ENCODE peak calls at places on chromosomes 7 and 10, in nine cellular contexts. One of them, this sample, is unnamed.

GRCh38 chr10:132860527-132860926 is 74.6 kb upstream of the NKX6-2 start:
- DNase-seq in HCT116: no peak
- DNase-seq in body of pancreas: no peak
- DNase-seq in choroid plexus epithelial cell: no peak
- DNase-seq in K562: peak
- DNase-seq in adrenal gland: no peak
- DNase-seq in prostate gland: no peak
- DNase-seq in GM23338: peak
- DNase-seq in neural progenitor cell: no peak
- DNase-seq in this sample: no peak

GRCh38 chr7:45325378-45325777 is 167.8 kb downstream of the RAMP3 start:
- DNase-seq in choroid plexus epithelial cell: no peak
- DNase-seq in HCT116: no peak
- DNase-seq in prostate gland: no peak
- DNase-seq in GM23338: no peak
- DNase-seq in neural progenitor cell: no peak
- DNase-seq in K562: peak
- DNase-seq in adrenal gland: no peak
- DNase-seq in body of pancreas: no peak
- DNase-seq in this sample: no peak

GRCh38 chr10:74164641-74165529 is 13.9 kb downstream of the ADK start:
- DNase-seq in neural progenitor cell: no peak
- DNase-seq in body of pancreas: no peak
- DNase-seq in prostate gland: no peak
- DNase-seq in K562: no peak
- DNase-seq in HCT116: no peak
- DNase-seq in GM23338: no peak
- DNase-seq in adrenal gland: no peak
- DNase-seq in choroid plexus epithelial cell: peak
- DNase-seq in this sample: no peak

GRCh38 chr10:27446091-27446918 is 57.8 kb upstream of the RAB18 start:
- DNase-seq in HCT116: peak
- DNase-seq in body of pancreas: no peak
- DNase-seq in neural progenitor cell: peak
- DNase-seq in GM23338: peak
- DNase-seq in adrenal gland: no peak
- DNase-seq in K562: peak
- DNase-seq in choroid plexus epithelial cell: peak
- DNase-seq in prostate gland: no peak
- DNase-seq in this sample: peak

GRCh38 chr7:135386181-135386580 is 123.7 kb downstream of the CNOT4 start:
- DNase-seq in neural progenitor cell: no peak
- DNase-seq in K562: no peak
- DNase-seq in choroid plexus epithelial cell: peak
- DNase-seq in adrenal gland: no peak
- DNase-seq in HCT116: no peak
- DNase-seq in GM23338: peak
- DNase-seq in body of pancreas: no peak
- DNase-seq in prostate gland: no peak
- DNase-seq in this sample: peak

GRCh38 chr7:149245244-149245643 is 5.8 kb downstream of the ZNF212 start:
- DNase-seq in prostate gland: no peak
- DNase-seq in HCT116: no peak
- DNase-seq in body of pancreas: no peak
- DNase-seq in K562: no peak
- DNase-seq in GM23338: no peak
- DNase-seq in neural progenitor cell: no peak
- DNase-seq in choroid plexus epithelial cell: no peak
- DNase-seq in adrenal gland: no peak
- DNase-seq in this sample: peak

GRCh38 chr10:5564537-5565204 is 39.9 kb downstream of the CALML3 start:
- DNase-seq in GM23338: no peak
- DNase-seq in prostate gland: no peak
- DNase-seq in neural progenitor cell: no peak
- DNase-seq in HCT116: no peak
- DNase-seq in adrenal gland: no peak
- DNase-seq in body of pancreas: no peak
- DNase-seq in K562: no peak
- DNase-seq in choroid plexus epithelial cell: no peak
- DNase-seq in this sample: no peak

GRCh38 chr10:34045571-34046190 is 711.2 kb upstream of the NRP1 start:
- DNase-seq in HCT116: no peak
- DNase-seq in choroid plexus epithelial cell: peak
- DNase-seq in K562: no peak
- DNase-seq in body of pancreas: no peak
- DNase-seq in prostate gland: no peak
- DNase-seq in neural progenitor cell: no peak
- DNase-seq in GM23338: no peak
- DNase-seq in adrenal gland: no peak
- DNase-seq in this sample: peak

GRCh38 chr10:114925675-114926204 is 12.3 kb upstream of the TRUB1 start:
- DNase-seq in body of pancreas: peak
- DNase-seq in K562: no peak
- DNase-seq in GM23338: no peak
- DNase-seq in choroid plexus epithelial cell: peak
- DNase-seq in adrenal gland: peak
- DNase-seq in HCT116: no peak
- DNase-seq in prostate gland: no peak
- DNase-seq in neural progenitor cell: no peak
- DNase-seq in this sample: peak

GRCh38 chr7:16343612-16344011 is 77.7 kb downstream of the CRPPA start:
- DNase-seq in GM23338: no peak
- DNase-seq in prostate gland: no peak
- DNase-seq in choroid plexus epithelial cell: no peak
- DNase-seq in body of pancreas: no peak
- DNase-seq in adrenal gland: no peak
- DNase-seq in HCT116: no peak
- DNase-seq in neural progenitor cell: no peak
- DNase-seq in K562: no peak
- DNase-seq in this sample: no peak

GRCh38 chr10:3294919-3295318 is 122.3 kb upstream of the PITRM1 start:
- DNase-seq in body of pancreas: no peak
- DNase-seq in HCT116: no peak
- DNase-seq in adrenal gland: no peak
- DNase-seq in prostate gland: no peak
- DNase-seq in neural progenitor cell: no peak
- DNase-seq in GM23338: no peak
- DNase-seq in K562: no peak
- DNase-seq in choroid plexus epithelial cell: peak
- DNase-seq in this sample: no peak

GRCh38 chr10:60916025-60916424 is 28.0 kb downstream of the RHOBTB1 start:
- DNase-seq in prostate gland: no peak
- DNase-seq in K562: peak
- DNase-seq in HCT116: no peak
- DNase-seq in GM23338: peak
- DNase-seq in adrenal gland: no peak
- DNase-seq in body of pancreas: no peak
- DNase-seq in choroid plexus epithelial cell: peak
- DNase-seq in neural progenitor cell: no peak
- DNase-seq in this sample: peak

GRCh38 chr7:1140481-1141104 is 19.4 kb downstream of the ZFAND2A start:
- DNase-seq in GM23338: no peak
- DNase-seq in choroid plexus epithelial cell: no peak
- DNase-seq in body of pancreas: no peak
- DNase-seq in prostate gland: no peak
- DNase-seq in K562: no peak
- DNase-seq in adrenal gland: no peak
- DNase-seq in neural progenitor cell: no peak
- DNase-seq in HCT116: no peak
- DNase-seq in this sample: no peak
- H3K4me3 ChIP-seq in GM23338: no peak
- H3K4me3 ChIP-seq in choroid plexus epithelial cell: no peak
- H3K4me3 ChIP-seq in body of pancreas: no peak
- H3K4me3 ChIP-seq in prostate gland: no peak
- H3K4me3 ChIP-seq in K562: no peak
- H3K4me3 ChIP-seq in adrenal gland: no peak
- H3K4me3 ChIP-seq in neural progenitor cell: no peak
- H3K4me3 ChIP-seq in HCT116: no peak
- H3K4me3 ChIP-seq in this sample: no peak

GRCh38 chr7:142909921-142910521 is 23.5 kb downstream of the TRPV5 start:
- DNase-seq in prostate gland: no peak
- DNase-seq in adrenal gland: no peak
- DNase-seq in HCT116: no peak
- DNase-seq in choroid plexus epithelial cell: no peak
- DNase-seq in GM23338: no peak
- DNase-seq in neural progenitor cell: no peak
- DNase-seq in body of pancreas: peak
- DNase-seq in K562: no peak
- DNase-seq in this sample: no peak

GRCh38 chr7:142908290-142908689 is 22.7 kb upstream of the TRPV6 start:
- DNase-seq in choroid plexus epithelial cell: no peak
- DNase-seq in body of pancreas: no peak
- DNase-seq in prostate gland: no peak
- DNase-seq in neural progenitor cell: no peak
- DNase-seq in GM23338: no peak
- DNase-seq in adrenal gland: no peak
- DNase-seq in K562: no peak
- DNase-seq in HCT116: no peak
- DNase-seq in this sample: no peak

GRCh38 chr7:142905759-142906158 is 20.2 kb upstream of the TRPV6 start:
- DNase-seq in prostate gland: no peak
- DNase-seq in GM23338: no peak
- DNase-seq in adrenal gland: no peak
- DNase-seq in K562: no peak
- DNase-seq in HCT116: no peak
- DNase-seq in body of pancreas: no peak
- DNase-seq in neural progenitor cell: no peak
- DNase-seq in choroid plexus epithelial cell: no peak
- DNase-seq in this sample: no peak

GRCh38 chr7:142906643-142907042 is 21.1 kb upstream of the TRPV6 start:
- DNase-seq in body of pancreas: no peak
- DNase-seq in K562: no peak
- DNase-seq in prostate gland: no peak
- DNase-seq in adrenal gland: no peak
- DNase-seq in GM23338: no peak
- DNase-seq in HCT116: no peak
- DNase-seq in neural progenitor cell: no peak
- DNase-seq in choroid plexus epithelial cell: no peak
- DNase-seq in this sample: no peak

GRCh38 chr7:142908921-142909870 is 23.7 kb upstream of the TRPV6 start:
- DNase-seq in choroid plexus epithelial cell: no peak
- DNase-seq in body of pancreas: peak
- DNase-seq in prostate gland: no peak
- DNase-seq in adrenal gland: no peak
- DNase-seq in neural progenitor cell: peak
- DNase-seq in K562: peak
- DNase-seq in GM23338: peak
- DNase-seq in HCT116: peak
- DNase-seq in this sample: peak
- TF ChIP-seq CTCF in choroid plexus epithelial cell: peak
- TF ChIP-seq CTCF in body of pancreas: peak
- TF ChIP-seq CTCF in prostate gland: no peak
- TF ChIP-seq CTCF in adrenal gland: no peak
- TF ChIP-seq CTCF in neural progenitor cell: peak
- TF ChIP-seq CTCF in K562: peak
- TF ChIP-seq CTCF in GM23338: peak
- TF ChIP-seq CTCF in HCT116: peak
- TF ChIP-seq CTCF in this sample: peak

DNA sequence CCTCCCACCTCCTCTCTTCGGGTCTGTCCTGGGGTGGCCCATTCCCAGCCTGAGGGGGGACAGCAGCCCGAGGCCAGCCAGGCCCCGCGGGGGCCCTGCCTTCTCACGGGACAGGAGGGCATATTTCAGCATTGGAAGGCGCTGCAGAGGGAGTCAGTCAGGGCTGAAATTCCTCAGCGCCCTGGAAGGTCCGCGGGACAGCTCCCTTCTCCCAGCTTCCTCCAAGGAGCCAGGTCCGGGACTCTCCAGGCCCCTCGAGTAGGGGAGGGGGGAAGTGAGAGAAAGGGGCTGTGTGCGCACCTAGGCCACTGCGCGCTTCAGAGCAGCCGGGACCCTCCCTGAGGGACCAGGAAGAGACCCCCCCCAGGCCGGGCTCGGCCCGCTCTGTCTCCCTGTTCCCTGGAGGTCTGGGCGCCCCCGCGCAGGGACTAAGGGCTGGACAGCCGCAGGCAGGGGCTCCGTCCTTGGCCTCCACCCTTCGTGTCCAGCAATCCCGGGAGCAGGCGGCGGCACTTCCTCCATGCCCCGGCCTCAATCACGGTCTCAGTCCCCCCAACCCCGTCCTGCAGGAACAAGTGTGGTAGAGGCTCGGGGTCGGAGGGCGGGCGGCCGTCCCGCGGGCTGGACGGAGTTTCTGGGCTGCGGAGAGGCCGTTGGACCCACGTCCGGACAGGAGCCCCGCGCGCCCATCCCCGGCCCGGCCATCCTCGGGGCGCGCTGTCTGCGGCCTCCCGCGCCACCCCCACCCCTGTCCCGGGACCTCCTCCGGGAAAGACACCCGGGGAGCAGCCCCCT is 6.0 kb upstream of the ELFN1 start:
- DNase-seq in prostate gland: no peak
- DNase-seq in adrenal gland: no peak
- DNase-seq in body of pancreas: no peak
- DNase-seq in K562: peak
- DNase-seq in choroid plexus epithelial cell: no peak
- DNase-seq in HCT116: no peak
- DNase-seq in neural progenitor cell: peak
- DNase-seq in GM23338: peak
- DNase-seq in this sample: no peak
- H3K4me3 ChIP-seq in prostate gland: no peak
- H3K4me3 ChIP-seq in adrenal gland: no peak
- H3K4me3 ChIP-seq in body of pancreas: no peak
- H3K4me3 ChIP-seq in K562: no peak
- H3K4me3 ChIP-seq in choroid plexus epithelial cell: no peak
- H3K4me3 ChIP-seq in HCT116: no peak
- H3K4me3 ChIP-seq in neural progenitor cell: peak
- H3K4me3 ChIP-seq in GM23338: peak
- H3K4me3 ChIP-seq in this sample: no peak

GRCh38 chr7:99733003-99733402 is 2.0 kb downstream of the CYP3A7 start:
- DNase-seq in body of pancreas: peak
- DNase-seq in choroid plexus epithelial cell: no peak
- DNase-seq in K562: no peak
- DNase-seq in prostate gland: no peak
- DNase-seq in neural progenitor cell: no peak
- DNase-seq in GM23338: no peak
- DNase-seq in adrenal gland: no peak
- DNase-seq in HCT116: no peak
- DNase-seq in this sample: no peak

GRCh38 chr7:99734987-99735386 is at the start of gene CYP3A7:
- DNase-seq in prostate gland: no peak
- DNase-seq in adrenal gland: no peak
- DNase-seq in K562: no peak
- DNase-seq in neural progenitor cell: no peak
- DNase-seq in choroid plexus epithelial cell: no peak
- DNase-seq in body of pancreas: no peak
- DNase-seq in HCT116: no peak
- DNase-seq in GM23338: no peak
- DNase-seq in this sample: no peak

GRCh38 chr7:99730992-99731391 is 4.0 kb downstream of the CYP3A7 start:
- DNase-seq in prostate gland: no peak
- DNase-seq in neural progenitor cell: no peak
- DNase-seq in adrenal gland: no peak
- DNase-seq in HCT116: no peak
- DNase-seq in GM23338: no peak
- DNase-seq in body of pancreas: no peak
- DNase-seq in choroid plexus epithelial cell: no peak
- DNase-seq in K562: no peak
- DNase-seq in this sample: no peak

GRCh38 chr7:99731638-99732374 is 3.2 kb downstream of the CYP3A7 start:
- DNase-seq in adrenal gland: no peak
- DNase-seq in GM23338: no peak
- DNase-seq in choroid plexus epithelial cell: no peak
- DNase-seq in body of pancreas: no peak
- DNase-seq in HCT116: no peak
- DNase-seq in prostate gland: no peak
- DNase-seq in neural progenitor cell: no peak
- DNase-seq in K562: no peak
- DNase-seq in this sample: no peak

GRCh38 chr7:99733448-99733847 is 1.5 kb downstream of the CYP3A7 start:
- DNase-seq in GM23338: peak
- DNase-seq in adrenal gland: no peak
- DNase-seq in neural progenitor cell: peak
- DNase-seq in body of pancreas: no peak
- DNase-seq in choroid plexus epithelial cell: peak
- DNase-seq in HCT116: no peak
- DNase-seq in K562: peak
- DNase-seq in prostate gland: no peak
- DNase-seq in this sample: no peak
- TF ChIP-seq CTCF in GM23338: peak
- TF ChIP-seq CTCF in adrenal gland: no peak
- TF ChIP-seq CTCF in neural progenitor cell: peak
- TF ChIP-seq CTCF in body of pancreas: no peak
- TF ChIP-seq CTCF in choroid plexus epithelial cell: peak
- TF ChIP-seq CTCF in HCT116: peak
- TF ChIP-seq CTCF in K562: peak
- TF ChIP-seq CTCF in prostate gland: no peak
- TF ChIP-seq CTCF in this sample: peak